ENCODE peak calls at places on chromosomes 1 and 21, in five cellular contexts. X, N, Y, D and J are unnamed samples.

GRCh38 chr1:238738942-238739341 is 647.4 kb upstream of the CHRM3 start:
- DNase-seq in N (no peak), D (no peak), Y (no peak), X (no peak), J (no peak)

GRCh38 chr1:27638047-27638734 is 3.2 kb upstream of the FGR start:
- DNase-seq in D (no peak), N (no peak), X (no peak), Y (no peak), J (no peak)

GRCh38 chr1:42860339-42861013 is 14.1 kb downstream of the ZNF691 start:
- DNase-seq in N (no peak), Y (no peak), X (no peak), D (no peak), J (no peak)

GRCh38 chr1:76268341-76268740 is 193.8 kb downstream of the ST6GALNAC3 start:
- DNase-seq in X (no peak), Y (no peak), N (no peak), D (no peak), J (no peak)

GRCh38 chr21:45257673-45258341 is 29.9 kb downstream of the POFUT2 start:
- DNase-seq in Y (no peak), D (no peak), X (peak), N (no peak), J (peak)

GRCh38 chr1:24189528-24189927 is 2.4 kb upstream of the IFNLR1 start:
- DNase-seq in X (peak), Y (peak), N (no peak), D (peak), J (no peak)

GRCh38 chr1:184770176-184770575 is 15.5 kb upstream of the EDEM3 start:
- DNase-seq in X (no peak), D (no peak), N (no peak), Y (no peak), J (no peak)

GRCh38 chr1:196701144-196701543 is 49.3 kb downstream of the CFH start:
- DNase-seq in X (no peak), N (no peak), Y (no peak), D (no peak), J (no peak)

GRCh38 chr1:29209173-29209572 is 21.6 kb downstream of the MECR start:
- DNase-seq in X (no peak), N (no peak), D (no peak), Y (no peak), J (no peak)

GRCh38 chr1:184563308-184563707 is 176.5 kb downstream of the C1orf21 start:
- DNase-seq in N (no peak), D (no peak), X (no peak), Y (no peak), J (no peak)

GRCh38 chr21:23160914-23161313 is 2162.7 kb downstream of the NCAM2 start:
- DNase-seq in N (no peak), Y (no peak), X (no peak), D (no peak), J (no peak)

GRCh38 chr1:59146651-59147358 is 150.1 kb upstream of the FGGY start:
- DNase-seq in D (no peak), N (peak), Y (peak), X (peak), J (peak)

GRCh38 chr1:242813490-242814091 is 289.1 kb upstream of the PLD5 start:
- DNase-seq in D (no peak), X (no peak), Y (no peak), N (no peak), J (no peak)

GRCh38 chr21:36704958-36705678 is 6.2 kb downstream of the SIM2 start:
- DNase-seq in D (no peak), N (no peak), X (no peak), Y (no peak), J (peak)

GRCh38 chr1:18141661-18142060 is 34.1 kb downstream of the IGSF21 start:
- DNase-seq in Y (no peak), N (no peak), D (no peak), X (no peak), J (no peak)

GRCh38 chr1:244080343-244080929 is 29.4 kb downstream of the ZBTB18 start:
- DNase-seq in N (no peak), D (no peak), X (no peak), Y (no peak), J (no peak)

GRCh38 chr1:36109041-36109679 is 15.9 kb downstream of the COL8A2 start:
- DNase-seq in N (no peak), D (peak), Y (no peak), X (no peak), J (no peak)

GRCh38 chr1:50426108-50426700 is 3.0 kb upstream of the DMRTA2 start:
- DNase-seq in X (no peak), D (no peak), N (no peak), Y (no peak), J (no peak)

GRCh38 chr1:24151175-24151533 is 8.2 kb upstream of the IL22RA1 start:
- DNase-seq in D (no peak), X (no peak), N (no peak), Y (no peak), J (peak)

GRCh38 chr1:228029281-228029680 is 22.5 kb downstream of the WNT3A start:
- DNase-seq in X (peak), Y (no peak), D (no peak), N (no peak), J (no peak)

GRCh38 chr1:32352831-32353383 is 9.4 kb downstream of the FAM229A start:
- DNase-seq in N (no peak), D (no peak), X (no peak), Y (no peak), J (no peak)

GRCh38 chr1:113493533-113493932 is 103.2 kb downstream of the MAGI3 start:
- DNase-seq in X (no peak), N (no peak), D (no peak), Y (no peak), J (no peak)

GRCh38 chr1:196516373-196516772 is 91.9 kb downstream of the KCNT2 start:
- DNase-seq in N (no peak), X (no peak), D (no peak), Y (no peak), J (no peak)

GRCh38 chr1:101366513-101367215 is 129.8 kb downstream of the S1PR1 start:
- DNase-seq in Y (no peak), X (no peak), D (no peak), N (no peak), J (no peak)

GRCh38 chr1:184493987-184494388 is 107.2 kb downstream of the C1orf21 start:
- DNase-seq in D (no peak), X (no peak), Y (no peak), N (no peak), J (no peak)

GRCh38 chr1:56837244-56837926 is 17.2 kb upstream of the C8A start:
- DNase-seq in Y (no peak), X (no peak), D (no peak), N (no peak), J (no peak)
- TF ChIP-seq POLR2AphosphoS5 in Y (no peak), X (no peak), D (no peak), N (no peak), J (no peak)

DNA sequence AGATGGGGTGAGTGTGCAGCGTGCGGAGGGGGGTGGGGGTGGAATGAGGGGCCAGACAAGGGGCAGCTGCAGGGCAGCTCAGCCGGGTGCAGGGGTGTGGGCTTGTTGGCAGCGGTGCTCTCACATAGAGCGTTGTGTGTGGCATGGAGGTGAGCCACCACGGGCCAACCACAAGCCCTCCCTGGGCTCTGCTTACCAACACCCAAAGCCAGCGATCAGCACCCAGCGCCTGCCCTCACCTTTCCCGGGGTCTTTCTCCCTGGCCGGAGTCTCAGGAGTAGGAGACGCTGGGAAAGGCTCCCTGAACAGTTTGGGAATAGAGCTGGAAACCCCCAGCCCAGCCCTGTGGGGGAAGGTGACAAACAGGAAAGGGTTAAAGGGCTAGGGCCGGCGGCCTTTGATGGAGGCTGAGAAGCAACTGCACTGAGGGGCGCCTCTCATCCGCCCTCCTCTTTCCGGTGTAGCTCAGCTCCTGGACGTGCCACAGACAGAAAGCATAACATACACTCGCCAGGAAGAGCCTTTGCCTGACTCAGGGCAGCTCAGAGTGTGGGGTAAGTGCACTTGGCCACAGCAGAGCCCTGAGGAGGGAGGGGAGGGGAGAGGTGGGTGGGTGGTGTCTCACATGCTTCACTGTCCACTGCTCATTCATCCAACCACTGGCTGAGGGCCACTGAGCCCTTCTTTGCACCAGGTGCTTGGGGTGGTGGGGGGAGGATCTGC is 577 bp downstream of the IKBKE start:
- DNase-seq in D (peak), Y (peak), N (peak), X (no peak), J (no peak)
- TF ChIP-seq POLR2AphosphoS5 in D (no peak), Y (no peak), N (peak), X (no peak), J (no peak)

DNA sequence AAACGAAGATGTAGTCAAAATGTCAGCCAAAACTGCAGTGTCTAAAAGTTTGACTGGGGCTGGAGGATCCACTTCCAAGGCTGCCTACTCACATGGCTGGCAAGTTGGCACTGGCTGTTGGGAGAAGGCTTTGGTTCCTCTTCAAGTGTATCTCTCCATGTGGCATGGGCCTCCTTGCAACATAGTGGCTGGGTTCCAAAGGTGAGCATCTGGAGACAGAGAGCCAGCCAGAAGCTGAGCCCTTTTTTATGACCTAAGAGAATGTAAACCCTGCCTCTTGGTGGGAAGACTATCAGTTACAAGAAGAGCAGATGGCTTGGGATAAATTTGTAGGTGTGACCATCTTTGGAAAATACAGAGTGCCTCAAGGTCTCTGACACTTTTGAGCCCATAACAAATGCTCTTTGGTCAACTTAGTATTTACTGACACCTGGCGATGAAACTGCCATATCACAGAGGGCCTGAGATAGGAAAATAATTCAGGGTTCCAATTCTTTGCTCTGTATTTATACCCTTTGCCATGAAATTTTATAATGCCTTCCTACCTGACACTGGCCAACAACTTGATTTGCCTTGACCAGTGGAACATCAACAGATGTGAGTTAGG is 31.4 kb upstream of the PRELP start:
- DNase-seq in N (no peak), Y (no peak), X (no peak), D (no peak), J (no peak)
- TF ChIP-seq POLR2AphosphoS5 in N (no peak), Y (no peak), X (no peak), D (no peak), J (no peak)

DNA sequence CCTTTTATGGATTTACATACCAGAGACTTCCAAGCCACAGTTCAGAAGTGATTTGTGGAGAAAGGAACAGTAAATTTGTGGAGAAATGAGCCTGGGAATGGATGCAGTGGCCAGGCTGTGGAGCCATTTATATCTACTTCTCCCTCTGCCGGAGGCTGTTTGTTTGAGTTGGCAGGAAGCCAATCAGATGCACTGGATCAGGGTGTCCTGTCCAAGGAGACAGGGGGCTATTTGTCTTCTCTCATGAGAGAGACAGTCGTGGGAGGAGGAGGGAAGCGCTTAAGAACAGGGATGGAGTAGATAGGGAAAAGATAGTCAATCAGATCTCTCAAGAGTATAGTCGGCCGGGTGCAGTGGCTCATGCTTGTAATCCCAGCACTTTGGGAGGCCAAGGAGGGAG is 2.8 kb upstream of the HAPLN2 start:
- DNase-seq in N (no peak), D (no peak), X (no peak), Y (no peak), J (no peak)
- TF ChIP-seq POLR2AphosphoS5 in N (no peak), D (no peak), X (no peak), Y (no peak), J (peak)

GRCh38 chr1:8350914-8351684 is 33.2 kb downstream of the SLC45A1 start:
- DNase-seq in N (no peak), D (no peak), X (peak), Y (no peak), J (peak)
- TF ChIP-seq POLR2AphosphoS5 in N (no peak), D (peak), X (no peak), Y (no peak), J (no peak)

GRCh38 chr1:20493839-20494608 is 8.0 kb upstream of the CAMK2N1 start:
- DNase-seq in Y (peak), X (peak), D (peak), N (peak), J (peak)
- TF ChIP-seq POLR2AphosphoS5 in Y (no peak), X (no peak), D (no peak), N (no peak), J (peak)

DNA sequence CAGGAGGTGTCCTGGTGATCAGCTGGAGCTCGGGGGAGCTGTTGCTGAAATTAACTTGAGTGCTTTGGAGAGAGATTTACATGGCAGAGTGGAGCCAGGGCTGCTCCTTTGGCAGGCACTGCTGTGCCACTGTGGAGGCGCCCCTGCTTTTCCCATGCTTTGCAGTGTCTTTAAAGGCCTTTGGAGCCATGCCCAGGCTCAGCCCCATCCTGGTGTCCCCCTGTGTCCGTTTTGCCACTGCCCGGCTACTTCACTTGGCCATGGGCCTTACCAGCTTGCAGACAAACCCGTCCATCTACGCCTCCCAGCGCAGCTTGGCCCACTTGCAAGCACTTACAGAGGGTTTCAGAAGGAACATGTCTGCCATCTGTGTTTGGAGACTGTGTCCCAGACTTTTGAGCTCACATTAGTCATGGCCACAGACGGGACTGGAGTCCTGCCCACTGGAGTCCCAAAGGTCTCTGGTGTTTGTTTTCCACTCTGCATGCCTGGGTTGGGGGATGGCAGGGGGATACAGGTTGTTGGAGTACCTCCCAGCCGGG is 18.2 kb upstream of the LAMTOR5 start:
- DNase-seq in Y (no peak), D (no peak), X (peak), N (no peak), J (no peak)
- TF ChIP-seq POLR2AphosphoS5 in Y (no peak), D (no peak), X (no peak), N (no peak), J (no peak)